ENCODE peak calls at places on chromosome 5, in seven cellular contexts. E, P, G, C, T, Z and R are unnamed samples.
A peak's percentile ranks its signal among the peaks of the same experiment; 100 is the strongest.

GRCh38 chr5:10635257-10635860 is 71.5 kb downstream of the ANKRD33B start:
- DNase-seq in E (no peak), P (no peak), G (no peak), C (no peak), T (no peak), Z (no peak), R (no peak)

GRCh38 chr5:54874337-54875021 is 110.9 kb downstream of the ESM1 start:
- DNase-seq in E (peak; percentile 18), P (no peak), G (no peak), C (no peak), T (no peak), Z (no peak), R (no peak)

GRCh38 chr5:53891159-53891558 is 330.7 kb downstream of the NDUFS4 start:
- DNase-seq in E (no peak), P (no peak), G (no peak), C (no peak), T (no peak), Z (no peak), R (no peak)

GRCh38 chr5:134902071-134902801 is 2.7 kb upstream of the PCBD2 start:
- DNase-seq in E (no peak), P (no peak), G (no peak), C (no peak), T (no peak), Z (peak; percentile 80), R (no peak)

GRCh38 chr5:178289438-178289837 is 56.8 kb upstream of the PHYKPL start:
- DNase-seq in E (no peak), P (no peak), G (no peak), C (no peak), T (peak; percentile 4), Z (peak; percentile 27), R (no peak)

GRCh38 chr5:157761690-157762611 is 18.4 kb downstream of the LSM11 start:
- DNase-seq in E (peak; percentile 10), P (peak; percentile 43), G (no peak), C (peak; percentile 60), T (no peak), Z (no peak), R (peak; percentile 41)

GRCh38 chr5:89105836-89106235 is 222.9 kb upstream of the MEF2C start:
- DNase-seq in E (no peak), P (no peak), G (no peak), C (no peak), T (no peak), Z (no peak), R (no peak)

GRCh38 chr5:98109561-98110006 is 663.9 kb upstream of the RGMB start:
- DNase-seq in E (no peak), P (no peak), G (no peak), C (no peak), T (no peak), Z (no peak), R (no peak)

GRCh38 chr5:35061216-35061615 is 13.5 kb upstream of the AGXT2 start:
- DNase-seq in E (no peak), P (no peak), G (no peak), C (no peak), T (no peak), Z (no peak), R (no peak)

GRCh38 chr5:62268239-62268638 is 37.8 kb upstream of the KIF2A start:
- DNase-seq in E (no peak), P (no peak), G (no peak), C (peak; percentile 4), T (no peak), Z (no peak), R (no peak)

GRCh38 chr5:174725991-174726601 is 1.7 kb downstream of the MSX2 start:
- DNase-seq in E (no peak), P (no peak), G (no peak), C (no peak), T (no peak), Z (no peak), R (no peak)

GRCh38 chr5:145931718-145932117 is 4.7 kb upstream of the SH3RF2 start:
- DNase-seq in E (no peak), P (no peak), G (no peak), C (no peak), T (no peak), Z (no peak), R (no peak)

GRCh38 chr5:137462816-137463520 is 36.2 kb downstream of the SPOCK1 start:
- DNase-seq in E (no peak), P (no peak), G (no peak), C (no peak), T (no peak), Z (no peak), R (no peak)

GRCh38 chr5:137465930-137466329 is 33.2 kb downstream of the SPOCK1 start:
- DNase-seq in E (no peak), P (no peak), G (no peak), C (no peak), T (no peak), Z (no peak), R (no peak)

GRCh38 chr5:137466888-137467287 is 32.2 kb downstream of the SPOCK1 start:
- DNase-seq in E (no peak), P (no peak), G (no peak), C (no peak), T (peak; percentile 31), Z (no peak), R (no peak)

GRCh38 chr5:137461636-137462596 is 37.2 kb downstream of the SPOCK1 start:
- DNase-seq in E (no peak), P (peak; percentile 10), G (no peak), C (no peak), T (no peak), Z (no peak), R (peak; percentile 20)
- TF ChIP-seq CTCF in E (no peak), P (no peak), G (no peak), C (no peak), T (no peak), Z (no peak), R (peak; percentile 28)

DNA sequence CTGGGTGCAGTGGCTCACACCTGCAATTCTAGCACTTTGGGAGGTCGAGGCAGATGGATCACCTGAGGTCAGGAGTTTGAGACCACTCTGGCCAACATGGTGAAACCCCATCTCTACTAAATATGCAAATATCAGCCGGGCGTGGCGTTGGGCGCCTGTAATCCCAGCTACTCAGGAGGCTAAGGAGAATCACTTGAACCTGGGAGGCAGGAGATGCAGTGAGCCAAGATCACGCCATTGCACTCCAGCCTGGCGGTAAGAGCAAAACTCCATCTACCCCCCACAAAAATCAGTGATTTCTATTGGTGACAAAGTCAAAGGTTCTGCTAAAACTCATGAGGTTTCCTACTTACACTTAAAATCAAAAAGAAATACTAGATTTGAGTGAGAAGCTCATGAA is 18.8 kb downstream of the CSNK1A1 start:
- DNase-seq in E (no peak), P (no peak), G (no peak), C (no peak), T (no peak), Z (no peak), R (no peak)
- H3K36me3 ChIP-seq in E (no peaks in the 10 kb centered on the region), P (peaks cover 66% of the 10 kb centered on the region), G (no peaks in the 10 kb centered on the region), C (peaks cover 4% of the 10 kb centered on the region), T (peaks cover 15% of the 10 kb centered on the region), Z (peaks cover 20% of the 10 kb centered on the region), R (peaks cover 25% of the 10 kb centered on the region)

DNA sequence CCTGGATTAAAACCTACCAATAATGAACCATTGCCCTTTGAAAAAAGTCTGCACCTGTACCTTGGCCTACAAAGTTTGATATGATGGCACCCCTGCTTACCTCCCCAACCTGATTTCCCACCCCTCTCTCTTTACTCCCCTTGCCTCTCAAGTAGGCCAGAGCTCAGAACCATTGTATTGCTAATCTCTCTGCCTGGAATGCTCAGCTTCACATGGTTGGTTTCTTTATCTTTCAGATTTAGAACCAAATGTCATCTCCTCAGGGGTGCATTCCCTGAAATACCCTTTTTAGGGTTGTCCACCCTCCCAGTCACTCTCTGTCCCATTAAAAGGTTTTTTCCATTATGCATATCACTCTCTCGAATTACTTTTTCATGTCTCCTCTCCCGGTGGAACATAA is 116.6 kb upstream of the VCAN start:
- DNase-seq in E (no peak), P (no peak), G (no peak), C (no peak), T (no peak), Z (no peak), R (no peak)
- TF ChIP-seq CTCF in E (no peak), P (no peak), G (no peak), C (no peak), T (no peak), Z (no peak), R (no peak)

DNA sequence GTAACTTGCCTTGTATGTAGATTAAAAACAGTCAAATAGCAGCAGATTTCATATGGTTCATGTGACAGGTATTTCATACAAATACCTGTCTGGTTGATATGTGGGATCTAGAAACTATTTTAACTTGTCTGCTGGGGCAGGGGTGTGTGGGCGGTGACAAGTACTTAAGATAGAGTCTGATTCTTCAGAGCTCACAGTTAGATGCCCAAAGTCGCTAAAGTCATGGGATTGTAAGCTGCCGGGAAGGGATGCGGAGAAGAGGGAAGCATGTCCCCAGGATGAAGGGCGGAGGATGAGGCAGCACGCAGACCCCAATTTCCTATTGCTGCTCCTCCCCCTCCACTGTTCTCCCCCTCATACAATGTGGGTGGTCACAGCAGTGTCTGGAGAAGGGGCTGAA is 13.3 kb downstream of the ANXA6 start:
- DNase-seq in E (no peak), P (no peak), G (no peak), C (no peak), T (no peak), Z (no peak), R (no peak)
- H3K36me3 ChIP-seq in E (no peaks in the 10 kb centered on the region), P (peaks cover 89% of the 10 kb centered on the region), G (no peaks in the 10 kb centered on the region), C (peaks cover 15% of the 10 kb centered on the region), T (peaks cover 36% of the 10 kb centered on the region), Z (peaks cover 41% of the 10 kb centered on the region), R (no peaks in the 10 kb centered on the region)

GRCh38 chr5:179345429-179346321 is at the start of gene ADAMTS2:
- DNase-seq in E (peak; percentile 37), P (peak; percentile 68), G (peak; percentile 80), C (no peak), T (peak; percentile 80), Z (peak; percentile 73), R (peak; percentile 54)
- TF ChIP-seq CTCF in E (no peak), P (peak; percentile 27), G (no peak), C (no peak), T (no peak), Z (no peak), R (no peak)

GRCh38 chr5:72908666-72909065 is 47.2 kb upstream of the FCHO2 start:
- DNase-seq in E (no peak), P (no peak), G (no peak), C (no peak), T (no peak), Z (no peak), R (no peak)
- H3K36me3 ChIP-seq in E (peaks cover 36% of the 10 kb centered on the region), P (peaks cover 57% of the 10 kb centered on the region), G (no peaks in the 10 kb centered on the region), C (peaks cover 10% of the 10 kb centered on the region), T (peaks cover 98% of the 10 kb centered on the region), Z (peaks cover 69% of the 10 kb centered on the region), R (peaks cover 48% of the 10 kb centered on the region)